ENCODE peak calls at places on chromosomes 11 and 22, in four cellular contexts. L is GM12878, P is HepG2, S is K562. N is an unnamed sample.

GRCh38 chr11:123381817-123382554 is 48.1 kb upstream of the GRAMD1B start:
- DNase-seq in L (peak), P (no peak), S (no peak), N (no peak)

GRCh38 chr22:20578192-20578591 is 70.8 kb downstream of the MED15 start:
- DNase-seq in L (no peak), P (no peak), S (no peak), N (no peak)

GRCh38 chr11:84594602-84595001 is 1032.5 kb downstream of the DLG2 start:
- DNase-seq in L (no peak), P (no peak), S (no peak), N (no peak)

GRCh38 chr22:27880778-27881394 is 38.2 kb downstream of the PITPNB start:
- DNase-seq in L (no peak), P (peak), S (no peak), N (peak)

GRCh38 chr11:26865703-26866102 is 128.2 kb upstream of the FIBIN start:
- DNase-seq in L (no peak), P (no peak), S (no peak), N (no peak)

GRCh38 chr11:44139565-44140313 is 44.3 kb downstream of the EXT2 start:
- DNase-seq in L (no peak), P (no peak), S (peak), N (peak)

GRCh38 chr11:38582151-38582550 is 1984.1 kb upstream of the RAG2 start:
- DNase-seq in L (no peak), P (no peak), S (no peak), N (no peak)

GRCh38 chr11:88367310-88367709 is 29.8 kb upstream of the CTSC start:
- DNase-seq in L (no peak), P (no peak), S (no peak), N (no peak)

GRCh38 chr11:111911563-111912401 is at the start of gene CRYAB:
- DNase-seq in L (no peak), P (peak), S (peak), N (no peak)

GRCh38 chr11:119481021-119481666 is 58.2 kb upstream of the THY1 start:
- DNase-seq in L (peak), P (peak), S (peak), N (peak)

GRCh38 chr11:4459470-4459869 is 10.4 kb downstream of the OR52K2 start:
- DNase-seq in L (no peak), P (no peak), S (no peak), N (no peak)

GRCh38 chr11:120527111-120527748 is 15.7 kb downstream of the GRIK4 start:
- DNase-seq in L (no peak), P (no peak), S (no peak), N (no peak)

GRCh38 chr22:24429411-24430365 is 2.3 kb downstream of the ADORA2A start:
- DNase-seq in L (no peak), P (no peak), S (no peak), N (no peak)

GRCh38 chr22:38504731-38505594 is 1.1 kb downstream of the DDX17 start:
- DNase-seq in L (no peak), P (peak), S (peak), N (peak)

GRCh38 chr11:16193897-16194381 is 162.4 kb downstream of the SOX6 start:
- DNase-seq in L (no peak), P (peak), S (peak), N (no peak)

GRCh38 chr11:22713336-22713735 is 46.9 kb downstream of the GAS2 start:
- DNase-seq in L (no peak), P (no peak), S (no peak), N (no peak)

GRCh38 chr11:88341852-88342251 is 4.3 kb upstream of the CTSC start:
- DNase-seq in L (no peak), P (no peak), S (peak), N (no peak)

GRCh38 chr22:17562906-17563870 is at the start of gene SLC25A18:
- DNase-seq in L (no peak), P (peak), S (peak), N (peak)

GRCh38 chr22:32615874-32616564 is 141.4 kb downstream of the FBXO7 start:
- DNase-seq in L (no peak), P (peak), S (no peak), N (no peak)

GRCh38 chr11:69471329-69472052 is 10.0 kb upstream of the LINC01488 start:
- DNase-seq in L (no peak), P (no peak), S (no peak), N (no peak)

GRCh38 chr11:85694385-85694980 is 8.5 kb upstream of the CCDC89 start:
- DNase-seq in L (no peak), P (peak), S (peak), N (peak)

GRCh38 chr11:30489513-30489912 is 96.6 kb downstream of the MPPED2 start:
- DNase-seq in L (no peak), P (no peak), S (no peak), N (no peak)

GRCh38 chr22:37566329-37566837 is 6.1 kb downstream of the CDC42EP1 start:
- DNase-seq in L (no peak), P (no peak), S (no peak), N (no peak)

GRCh38 chr11:19711911-19712280 is 741 bp upstream of the NAV2 start:
- DNase-seq in L (no peak), P (no peak), S (peak), N (no peak)

GRCh38 chr11:87173185-87174039 is 135.7 kb downstream of the TMEM135 start:
- DNase-seq in L (no peak), P (peak), S (no peak), N (peak)

GRCh38 chr22:39221999-39222686 is 22.6 kb downstream of the PDGFB start:
- DNase-seq in L (no peak), P (no peak), S (no peak), N (no peak)

GRCh38 chr11:44618561-44619425 is 53.3 kb downstream of the CD82 start:
- DNase-seq in L (no peak), P (no peak), S (no peak), N (no peak)

GRCh38 chr11:72236083-72236697 is 7.8 kb downstream of the PHOX2A start:
- DNase-seq in L (no peak), P (no peak), S (no peak), N (no peak)

GRCh38 chr11:134505125-134505524 is 93.1 kb upstream of the B3GAT1 start:
- DNase-seq in L (no peak), P (no peak), S (no peak), N (no peak)

GRCh38 chr22:49063040-49063329 is 764.7 kb downstream of the BRD1 start:
- DNase-seq in L (no peak), P (no peak), S (no peak), N (no peak)

GRCh38 chr11:61587951-61588695 is 7.2 kb upstream of the SYT7 start:
- DNase-seq in L (no peak), P (no peak), S (peak), N (peak)

GRCh38 chr11:63244862-63245261 is 1.5 kb upstream of the SLC22A25 start:
- DNase-seq in L (no peak), P (peak), S (no peak), N (no peak)

GRCh38 chr11:15942936-15943335 is 413.4 kb downstream of the SOX6 start:
- DNase-seq in L (no peak), P (no peak), S (no peak), N (no peak)

GRCh38 chr11:59429924-59430516 is 3.8 kb upstream of the OR5A2 start:
- DNase-seq in L (peak), P (peak), S (peak), N (peak)

GRCh38 chr11:122598971-122599370 is 56.6 kb upstream of the UBASH3B start:
- DNase-seq in L (no peak), P (no peak), S (no peak), N (no peak)

GRCh38 chr11:117816151-117816741 is 8.3 kb downstream of the FXYD2 start:
- DNase-seq in L (no peak), P (peak), S (peak), N (peak)
- TF ChIP-seq TARDBP in L (no peak), P (no peak), S (no peak), N (no peak)

GRCh38 chr11:13207665-13208594 is 69.7 kb upstream of the BMAL1 start:
- DNase-seq in L (no peak), P (peak), S (peak), N (no peak)
- TF ChIP-seq TARDBP in L (no peak), P (peak), S (no peak), N (no peak)

GRCh38 chr22:40719599-40719998 is 40.3 kb downstream of the MCHR1 start:
- DNase-seq in L (no peak), P (peak), S (no peak), N (no peak)

GRCh38 chr22:40718250-40719204 is 39.2 kb downstream of the MCHR1 start:
- DNase-seq in L (no peak), P (no peak), S (no peak), N (no peak)

GRCh38 chr22:40720538-40721256 is 41.4 kb downstream of the MCHR1 start:
- DNase-seq in L (no peak), P (no peak), S (no peak), N (peak)

GRCh38 chr22:40723396-40723933 is 44.2 kb downstream of the MCHR1 start:
- DNase-seq in L (no peak), P (no peak), S (no peak), N (no peak)

GRCh38 chr22:40721266-40721665 is 42.0 kb downstream of the MCHR1 start:
- DNase-seq in L (no peak), P (peak), S (no peak), N (peak)
- TF ChIP-seq TARDBP in L (no peak), P (no peak), S (no peak), N (no peak)

GRCh38 chr11:117815262-117815803 is 9.2 kb downstream of the FXYD2 start:
- DNase-seq in L (peak), P (no peak), S (no peak), N (no peak)
- TF ChIP-seq TARDBP in L (no peak), P (no peak), S (no peak), N (no peak)

DNA sequence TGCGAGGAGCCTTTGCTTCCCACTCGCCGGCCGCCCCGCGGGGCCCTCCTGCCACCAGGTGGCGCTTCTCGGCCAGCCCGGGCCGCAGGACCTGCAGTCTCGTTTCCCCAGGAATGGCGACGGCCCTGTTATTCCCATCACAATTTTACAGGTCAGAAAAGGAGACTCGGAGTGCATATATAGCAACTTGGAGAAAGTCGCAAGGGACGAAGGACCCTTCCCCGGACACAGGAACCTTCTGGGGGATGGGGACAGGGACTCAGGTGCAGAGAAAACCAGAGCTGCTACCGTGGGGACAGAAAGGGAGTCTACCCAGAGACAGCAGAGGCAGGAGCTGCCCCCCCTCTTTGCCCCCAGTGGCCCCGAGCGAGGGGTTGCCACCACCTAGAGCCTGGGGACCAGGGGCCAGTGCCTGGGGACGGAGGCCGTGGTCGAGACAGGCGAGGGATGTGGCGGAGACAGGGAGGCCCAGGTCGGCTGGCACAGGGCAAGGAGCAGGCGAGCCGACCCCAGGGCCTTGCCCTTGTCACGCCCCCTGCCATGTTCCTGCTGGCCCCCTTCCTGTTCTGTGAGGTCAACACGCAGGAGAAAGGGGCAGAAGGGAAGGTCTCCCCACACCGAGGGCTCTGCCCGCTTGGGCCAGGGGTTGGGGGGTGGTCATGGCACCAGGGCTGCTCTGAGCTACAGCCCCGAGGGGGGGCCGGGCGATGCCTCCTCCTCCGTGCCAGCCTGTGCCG is 3.5 kb upstream of the KRTAP5-6 start:
- DNase-seq in L (no peak), P (peak), S (peak), N (peak)
- TF ChIP-seq TARDBP in L (no peak), P (peak), S (no peak), N (no peak)